ENCODE peak calls at places on chromosomes 11 and 22, in five cellular contexts. U, B, R, J and Y are unnamed samples.

GRCh38 chr22:47782461-47783075 is 1020.1 kb downstream of the TBC1D22A start:
- DNase-seq in J (no peak), R (no peak), U (no peak), B (no peak), Y (no peak)

GRCh38 chr11:120168960-120169681 is 31.2 kb upstream of the TRIM29 start:
- DNase-seq in B (peak), J (peak), U (peak), R (peak), Y (peak)

GRCh38 chr11:20584093-20584774 is 15.2 kb upstream of the SLC6A5 start:
- DNase-seq in J (no peak), B (no peak), R (no peak), U (no peak), Y (no peak)

GRCh38 chr11:110908401-110909106 is 196.3 kb upstream of the ARHGAP20 start:
- DNase-seq in J (no peak), R (peak), U (peak), B (no peak), Y (no peak)

GRCh38 chr11:82234256-82234655 is 499.4 kb downstream of the FAM181B start:
- DNase-seq in R (no peak), B (no peak), U (no peak), J (no peak), Y (no peak)

GRCh38 chr22:47167056-47167455 is 404.6 kb downstream of the TBC1D22A start:
- DNase-seq in B (no peak), U (no peak), J (peak), R (no peak), Y (no peak)

GRCh38 chr11:62391642-62392425 is 27.0 kb upstream of the SCGB1A1 start:
- DNase-seq in J (no peak), R (no peak), B (no peak), U (no peak), Y (no peak)

GRCh38 chr22:49961601-49962011 is 1.0 kb downstream of the PIM3 start:
- DNase-seq in U (no peak), R (peak), J (no peak), B (no peak), Y (no peak)

GRCh38 chr11:134120143-134120850 is 51.4 kb downstream of the JAM3 start:
- DNase-seq in U (peak), J (no peak), R (peak), B (no peak), Y (peak)

GRCh38 chr11:68271023-68271780 is 571 bp downstream of the C11orf24 start:
- DNase-seq in B (peak), R (peak), J (peak), U (peak), Y (peak)

GRCh38 chr11:62370743-62371440 is 33.6 kb downstream of the ASRGL1 start:
- DNase-seq in R (no peak), U (no peak), J (no peak), B (peak), Y (no peak)

GRCh38 chr11:63023851-63024648 is 8.4 kb upstream of the SLC22A8 start:
- DNase-seq in R (peak), B (peak), J (peak), U (peak), Y (peak)

GRCh38 chr22:44575344-44576268 is 77.6 kb upstream of the RTL6 start:
- DNase-seq in U (no peak), J (no peak), R (no peak), B (no peak), Y (no peak)

GRCh38 chr11:130815074-130815802 is 101.0 kb downstream of the SNX19 start:
- DNase-seq in R (no peak), U (no peak), B (no peak), J (no peak), Y (no peak)

GRCh38 chr11:22079133-22079847 is 113.6 kb upstream of the ANO5 start:
- DNase-seq in B (no peak), U (no peak), J (no peak), R (no peak), Y (no peak)

GRCh38 chr11:85123752-85124231 is 503.4 kb downstream of the DLG2 start:
- DNase-seq in U (no peak), R (no peak), J (no peak), B (no peak), Y (no peak)